ENCODE peak calls at places on chromosomes 7 and 10, in ten cellular contexts. F is A549, P is AG09309, Q is adrenal gland, Z is GM20000, U is AG04450, O is endothelial cell, I is AG10803, D is GM12864, X is type B pancreatic cell. W is an unnamed sample.

GRCh38 chr7:116574025-116574822 is 49.4 kb downstream of the CAV1 start:
- DNase-seq in U (no peak), O (no peak), F (no peak), X (no peak), D (no peak), P (no peak), Q (no peak), Z (no peak), I (no peak), W (no peak)

GRCh38 chr10:21496285-21497176 is 29.0 kb downstream of the SKIDA1 start:
- DNase-seq in D (no peak), Z (peak), F (peak), Q (peak), O (peak), P (no peak), I (peak), U (no peak), X (peak), W (peak)

GRCh38 chr7:37775921-37776320 is 72.5 kb upstream of the NME8 start:
- DNase-seq in U (no peak), Q (no peak), O (no peak), Z (no peak), D (no peak), F (no peak), P (no peak), X (no peak), I (no peak), W (no peak)

GRCh38 chr7:39355664-39356063 is 210.5 kb upstream of the YAE1 start:
- DNase-seq in X (no peak), F (no peak), O (no peak), P (no peak), Z (no peak), U (no peak), Q (no peak), I (no peak), D (no peak), W (no peak)

GRCh38 chr10:86671419-86671818 is 3.1 kb downstream of the LDB3 start:
- DNase-seq in D (no peak), P (no peak), O (no peak), F (no peak), X (no peak), Z (no peak), U (no peak), Q (no peak), I (no peak), W (no peak)

GRCh38 chr10:121338206-121338991 is 259.8 kb downstream of the FGFR2 start:
- DNase-seq in O (no peak), Q (no peak), P (no peak), Z (no peak), U (no peak), I (no peak), F (no peak), X (no peak), D (no peak), W (no peak)

GRCh38 chr7:44289341-44290249 is 35.8 kb downstream of the CAMK2B start:
- DNase-seq in D (no peak), X (peak), U (no peak), O (no peak), F (no peak), I (no peak), P (no peak), Q (peak), Z (no peak), W (no peak)

GRCh38 chr7:123939784-123940183 is 14.7 kb downstream of the SPAM1 start:
- DNase-seq in D (no peak), O (no peak), Z (no peak), F (no peak), I (no peak), U (no peak), Q (no peak), P (no peak), X (no peak), W (no peak)

GRCh38 chr7:19491821-19492452 is 216.9 kb downstream of the POLR1F start:
- DNase-seq in X (no peak), F (peak), D (no peak), U (peak), I (peak), Z (peak), P (peak), Q (no peak), O (no peak), W (peak)

GRCh38 chr10:130018730-130019185 is 54.7 kb upstream of the EBF3 start:
- DNase-seq in D (no peak), I (no peak), P (no peak), Q (no peak), Z (no peak), X (no peak), U (no peak), O (no peak), F (no peak), W (no peak)

GRCh38 chr7:74233655-74234280 is 20.4 kb downstream of the RFC2 start:
- DNase-seq in I (no peak), P (no peak), D (no peak), Z (no peak), F (no peak), U (peak), O (no peak), X (no peak), Q (no peak), W (no peak)

GRCh38 chr7:141012696-141013344 is 1.9 kb downstream of the MRPS33 start:
- DNase-seq in O (no peak), P (no peak), I (no peak), Q (no peak), F (no peak), X (no peak), D (no peak), Z (no peak), U (no peak), W (no peak)

GRCh38 chr10:126128581-126128980 is 232.2 kb downstream of the FANK1 start:
- DNase-seq in Q (no peak), P (no peak), X (no peak), I (no peak), F (no peak), U (no peak), D (no peak), O (no peak), Z (no peak), W (no peak)

GRCh38 chr7:89775459-89775858 is 378.8 kb upstream of the STEAP1 start:
- DNase-seq in X (no peak), U (no peak), I (no peak), O (no peak), F (no peak), D (no peak), P (no peak), Q (no peak), Z (no peak), W (no peak)

GRCh38 chr10:27440021-27440420 is 64.1 kb upstream of the RAB18 start:
- DNase-seq in Z (no peak), F (no peak), D (no peak), U (no peak), Q (no peak), P (no peak), O (no peak), I (no peak), X (no peak), W (no peak)

GRCh38 chr10:11381023-11381422 is 230.4 kb downstream of the USP6NL start:
- DNase-seq in Q (no peak), Z (no peak), D (no peak), U (no peak), X (no peak), F (no peak), I (no peak), O (no peak), P (no peak), W (no peak)

GRCh38 chr7:33616752-33617151 is 288.6 kb upstream of the BMPER start:
- DNase-seq in D (no peak), X (no peak), I (no peak), Z (no peak), Q (no peak), U (no peak), F (no peak), O (no peak), P (no peak), W (no peak)

GRCh38 chr7:124723012-124723411 is 42.6 kb downstream of the GPR37 start:
- DNase-seq in I (peak), Q (no peak), D (no peak), Z (no peak), P (no peak), X (no peak), O (no peak), F (peak), U (no peak), W (no peak)

GRCh38 chr10:31706921-31707571 is 221.6 kb downstream of the ARHGAP12 start:
- DNase-seq in U (no peak), O (no peak), F (no peak), P (no peak), D (peak), Q (peak), X (no peak), Z (no peak), I (no peak), W (no peak)

GRCh38 chr10:25504306-25504705 is 329.5 kb downstream of the GPR158 start:
- DNase-seq in Z (no peak), O (no peak), I (no peak), Q (no peak), P (no peak), F (no peak), X (no peak), U (no peak), D (no peak), W (no peak)

GRCh38 chr10:7410306-7410799 is 481 bp downstream of the SFMBT2 start:
- DNase-seq in O (peak), U (no peak), D (no peak), I (no peak), Z (peak), F (no peak), P (no peak), Q (peak), X (no peak), W (peak)

GRCh38 chr10:34813626-34814227 is 1.4 kb downstream of the PARD3 start:
- DNase-seq in U (no peak), O (peak), X (no peak), F (peak), Q (peak), I (peak), D (no peak), Z (peak), P (no peak), W (no peak)

GRCh38 chr10:79127151-79127961 is 58.6 kb downstream of the ZMIZ1 start:
- DNase-seq in U (no peak), O (no peak), F (peak), P (peak), I (peak), D (no peak), Q (peak), X (no peak), Z (no peak), W (no peak)

GRCh38 chr7:116809636-116810266 is 52.6 kb upstream of the CAPZA2 start:
- DNase-seq in U (peak), F (peak), I (peak), Q (peak), Z (peak), D (peak), P (peak), O (peak), X (no peak), W (peak)

GRCh38 chr7:138865843-138866242 is 67.8 kb upstream of the ATP6V0A4 start:
- DNase-seq in X (no peak), U (no peak), Z (peak), P (no peak), O (no peak), F (no peak), D (no peak), Q (no peak), I (no peak), W (peak)
- TF ChIP-seq CTCF in X (no peak), U (no peak), Z (peak), P (peak), O (peak), F (peak), D (peak), Q (no peak), I (no peak), W (peak)

GRCh38 chr7:115357213-115357999 is 435.5 kb downstream of the MDFIC start:
- DNase-seq in Z (no peak), I (peak), P (peak), X (no peak), U (peak), O (no peak), F (no peak), Q (no peak), D (no peak), W (no peak)

GRCh38 chr7:115359119-115359518 is 437.2 kb downstream of the MDFIC start:
- DNase-seq in Q (no peak), X (no peak), D (no peak), O (no peak), P (no peak), I (no peak), F (no peak), Z (no peak), U (no peak), W (no peak)

GRCh38 chr7:115354925-115355324 is 433.0 kb downstream of the MDFIC start:
- DNase-seq in F (no peak), D (no peak), Z (no peak), I (no peak), O (no peak), U (no peak), P (no peak), Q (no peak), X (no peak), W (no peak)

GRCh38 chr7:115359919-115360318 is 438.0 kb downstream of the MDFIC start:
- DNase-seq in D (no peak), O (no peak), U (no peak), F (no peak), X (no peak), P (no peak), I (no peak), Z (no peak), Q (no peak), W (no peak)

GRCh38 chr7:115356139-115356746 is 434.3 kb downstream of the MDFIC start:
- DNase-seq in U (no peak), F (peak), I (no peak), O (no peak), X (no peak), Z (peak), D (no peak), Q (no peak), P (no peak), W (no peak)
- TF ChIP-seq CTCF in U (peak), F (peak), I (peak), O (peak), X (peak), Z (peak), D (peak), Q (peak), P (peak), W (peak)

GRCh38 chr7:45972629-45973312 is 51.7 kb upstream of the IGFBP3 start:
- DNase-seq in O (no peak), D (no peak), Q (no peak), Z (no peak), F (peak), U (no peak), P (no peak), X (no peak), I (no peak), W (no peak)
- TF ChIP-seq CTCF in O (no peak), D (no peak), Q (no peak), Z (no peak), F (no peak), U (no peak), P (no peak), X (no peak), I (no peak), W (no peak)

GRCh38 chr7:78605131-78605530 is 806.6 kb downstream of the PHTF2 start:
- DNase-seq in X (no peak), U (no peak), O (no peak), I (peak), Q (no peak), F (no peak), Z (no peak), D (no peak), P (peak), W (no peak)

GRCh38 chr7:78609281-78609680 is 810.7 kb downstream of the PHTF2 start:
- DNase-seq in P (no peak), F (no peak), I (no peak), Z (no peak), D (no peak), Q (no peak), O (no peak), X (no peak), U (no peak), W (no peak)

GRCh38 chr7:78601728-78602127 is 803.2 kb downstream of the PHTF2 start:
- DNase-seq in Q (no peak), Z (no peak), O (no peak), F (no peak), I (peak), X (no peak), D (no peak), U (no peak), P (peak), W (no peak)

GRCh38 chr7:78607099-78607498 is 808.5 kb downstream of the PHTF2 start:
- DNase-seq in D (no peak), U (no peak), P (no peak), I (no peak), Q (no peak), Z (no peak), O (peak), F (peak), X (no peak), W (no peak)
- TF ChIP-seq CTCF in D (peak), U (peak), P (peak), I (no peak), Q (no peak), Z (no peak), O (peak), F (no peak), X (peak), W (peak)

GRCh38 chr10:80580811-80581468 is 43.2 kb downstream of the SH2D4B start:
- DNase-seq in I (no peak), X (peak), O (no peak), Z (no peak), D (no peak), F (no peak), U (no peak), P (no peak), Q (no peak), W (no peak)
- TF ChIP-seq CTCF in I (no peak), X (no peak), O (no peak), Z (no peak), D (no peak), F (no peak), U (no peak), P (no peak), Q (no peak), W (no peak)

DNA sequence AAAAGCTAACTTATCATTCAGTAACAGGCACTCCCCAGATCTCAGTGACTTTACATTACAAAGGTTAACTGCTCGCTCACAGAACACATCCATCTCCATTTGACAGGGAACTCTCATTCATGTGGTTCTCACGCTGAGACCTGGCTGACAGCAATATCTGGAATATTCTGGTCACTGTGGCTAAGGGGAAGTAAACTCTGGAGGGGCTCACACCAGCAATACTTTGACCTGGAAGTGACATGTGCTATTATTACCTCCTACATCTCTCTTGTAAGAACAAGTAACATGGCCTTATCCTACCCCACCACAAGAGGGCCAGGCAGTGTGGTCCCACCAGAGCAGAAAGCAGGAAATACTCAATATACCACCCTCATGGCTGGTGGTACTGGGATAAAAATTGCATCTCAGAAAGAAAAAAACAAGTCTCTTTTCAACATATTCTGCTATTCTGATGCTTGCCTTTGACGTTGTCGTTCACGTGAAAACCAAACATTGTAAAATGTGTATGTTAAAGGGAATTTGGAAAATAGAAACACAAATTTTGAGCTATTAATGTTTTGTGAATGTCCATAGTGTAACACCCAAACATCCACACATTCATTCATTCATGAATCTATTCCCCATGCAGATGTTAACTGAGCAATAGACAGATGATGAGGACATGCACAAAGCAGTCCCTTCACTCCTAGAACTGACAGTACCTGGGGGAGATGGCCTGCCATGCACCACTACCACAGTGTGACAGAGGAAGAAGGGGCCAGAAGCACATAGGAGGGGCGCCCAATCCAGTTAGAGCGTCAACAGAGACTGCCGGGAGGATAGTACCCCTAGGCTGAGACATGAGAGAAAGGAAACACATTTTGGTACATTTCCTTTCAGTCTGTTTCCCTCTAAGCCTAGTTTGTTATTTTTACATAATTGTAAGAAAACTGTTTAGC is 166.0 kb upstream of the SP4 start:
- DNase-seq in D (peak), P (no peak), O (peak), U (no peak), F (peak), Q (no peak), X (no peak), Z (peak), I (peak), W (peak)
- TF ChIP-seq CTCF in D (peak), P (peak), O (peak), U (peak), F (peak), Q (peak), X (peak), Z (peak), I (peak), W (peak)

GRCh38 chr10:29946614-29946952 is 112.8 kb downstream of the JCAD start:
- DNase-seq in P (no peak), X (no peak), O (no peak), Q (no peak), I (no peak), Z (no peak), U (no peak), D (no peak), F (no peak), W (no peak)

GRCh38 chr10:29949411-29950011 is 109.9 kb downstream of the JCAD start:
- DNase-seq in D (no peak), U (peak), I (peak), X (no peak), O (no peak), P (peak), Q (no peak), Z (no peak), F (peak), W (no peak)

GRCh38 chr10:29946953-29947700 is 112.3 kb downstream of the JCAD start:
- DNase-seq in P (peak), Q (peak), U (peak), F (peak), O (no peak), Z (no peak), I (peak), D (no peak), X (no peak), W (no peak)

GRCh38 chr10:29948971-29949370 is 110.4 kb downstream of the JCAD start:
- DNase-seq in F (no peak), O (no peak), X (no peak), I (no peak), Q (no peak), D (no peak), P (no peak), Z (no peak), U (no peak), W (peak)

DNA sequence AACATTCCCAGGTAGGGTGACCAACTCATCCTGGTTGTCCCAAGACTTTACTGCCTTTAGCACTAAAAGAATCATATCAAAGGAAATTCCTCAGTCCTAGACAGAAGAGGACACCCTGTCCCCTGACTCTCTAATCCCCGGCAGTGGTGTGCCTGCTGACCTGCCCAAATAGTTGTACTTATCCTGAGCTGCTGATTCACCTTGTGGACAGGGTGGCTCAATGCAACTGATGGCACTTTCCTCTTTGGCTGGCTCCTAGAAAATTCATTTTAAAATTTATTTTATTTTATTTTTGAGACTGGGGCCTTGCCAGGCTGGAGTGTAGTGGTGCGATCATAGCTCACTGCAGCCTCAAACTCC is 111.7 kb downstream of the JCAD start:
- DNase-seq in Q (no peak), X (no peak), P (no peak), U (no peak), O (no peak), F (no peak), I (no peak), Z (no peak), D (no peak), W (no peak)
- TF ChIP-seq CTCF in Q (no peak), X (no peak), P (no peak), U (no peak), O (no peak), F (no peak), I (peak), Z (no peak), D (no peak), W (no peak)

DNA sequence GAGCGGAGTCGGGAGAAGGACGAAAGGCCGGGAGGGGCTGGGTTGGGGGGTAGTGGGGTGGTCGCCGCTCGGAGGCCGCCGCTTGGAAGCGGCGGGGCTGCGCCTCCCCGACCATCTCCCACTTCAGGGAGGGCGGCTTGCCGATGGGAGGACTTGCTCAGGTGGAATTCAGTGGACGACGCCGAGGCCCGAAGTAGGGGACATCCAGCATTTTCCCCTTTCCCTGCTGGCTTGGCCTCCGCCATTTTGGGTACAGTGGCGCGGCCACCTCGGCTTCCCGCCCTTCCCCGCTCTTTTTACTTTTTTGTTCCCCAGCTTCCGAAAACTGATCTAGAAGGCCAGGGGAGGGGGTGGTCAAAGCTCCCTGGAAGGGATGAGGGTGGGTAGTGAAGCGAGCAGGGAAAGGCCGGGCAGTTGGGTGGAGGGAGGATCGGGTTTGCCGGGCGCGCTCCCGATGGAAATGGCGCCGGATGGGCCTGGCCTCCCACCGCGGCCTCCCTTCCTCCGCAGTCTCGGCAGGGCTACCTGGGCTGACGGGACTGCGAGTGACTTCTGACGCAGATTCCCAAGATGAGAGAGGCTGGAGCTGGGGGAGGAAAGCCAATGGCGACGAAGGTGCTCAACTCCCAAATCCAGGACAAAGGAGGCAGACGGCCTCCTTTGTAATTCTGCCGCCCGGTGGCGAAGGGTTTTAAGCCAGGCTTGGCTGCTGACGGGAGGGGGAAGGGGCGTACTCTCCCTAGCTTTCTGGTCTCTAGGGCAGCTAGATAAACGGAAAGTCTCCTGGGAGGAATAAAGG is at the start of gene PBLD:
- DNase-seq in Z (peak), F (peak), D (no peak), P (peak), O (peak), Q (peak), X (peak), I (peak), U (no peak), W (peak)
- TF ChIP-seq CTCF in Z (no peak), F (peak), D (peak), P (peak), O (no peak), Q (no peak), X (peak), I (peak), U (peak), W (peak)